ENCODE peak calls at places on chromosome 13, in six cellular contexts. O, F, E, W, H and S are unnamed samples. For H3K9me3, the result is how much of the 10 kb centered on the place peaks cover.

GRCh38 chr13:46721054-46721453 is 75.9 kb downstream of the ESD start:
- DNase-seq in O (peak), F (peak), E (no peak), W (no peak), H (no peak), S (peak)

GRCh38 chr13:112184851-112185371 is 118.0 kb downstream of the SOX1 start:
- DNase-seq in O (no peak), F (no peak), E (no peak), W (no peak), H (no peak), S (no peak)

GRCh38 chr13:19794552-19795143 is 11.9 kb upstream of the PSPC1 start:
- DNase-seq in O (no peak), F (no peak), E (peak), W (no peak), H (peak), S (no peak)

GRCh38 chr13:100443998-100444328 is 144.6 kb downstream of the GGACT start:
- DNase-seq in O (no peak), F (no peak), E (no peak), W (no peak), H (no peak), S (no peak)

GRCh38 chr13:39462456-39462855 is 140.5 kb downstream of the LHFPL6 start:
- DNase-seq in O (no peak), F (no peak), E (no peak), W (no peak), H (no peak), S (peak)

GRCh38 chr13:37149380-37149779 is 43.9 kb upstream of the CSNK1A1L start:
- DNase-seq in O (no peak), F (no peak), E (no peak), W (no peak), H (no peak), S (no peak)

GRCh38 chr13:99661791-99662190 is 160.5 kb downstream of the TM9SF2 start:
- DNase-seq in O (peak), F (no peak), E (peak), W (peak), H (no peak), S (no peak)

GRCh38 chr13:73902296-73902695 is 231.9 kb downstream of the KLF12 start:
- DNase-seq in O (no peak), F (no peak), E (no peak), W (no peak), H (no peak), S (no peak)

GRCh38 chr13:111664060-111664459 is 343.6 kb downstream of the TEX29 start:
- DNase-seq in O (no peak), F (no peak), E (peak), W (peak), H (no peak), S (no peak)

GRCh38 chr13:105135852-105136251 is 1399.6 kb downstream of the EFNB2 start:
- DNase-seq in O (no peak), F (no peak), E (no peak), W (no peak), H (no peak), S (no peak)

GRCh38 chr13:52599853-52600603 is 42.2 kb upstream of the HNRNPA1L2 start:
- DNase-seq in O (no peak), F (peak), E (peak), W (peak), H (no peak), S (no peak)

GRCh38 chr13:20351279-20352022 is 119.3 kb upstream of the GJB6 start:
- DNase-seq in O (no peak), F (peak), E (no peak), W (no peak), H (peak), S (peak)

GRCh38 chr13:33489563-33489962 is 204.0 kb upstream of the STARD13 start:
- DNase-seq in O (no peak), F (no peak), E (no peak), W (no peak), H (no peak), S (no peak)

GRCh38 chr13:106403280-106403679 is 132.2 kb downstream of the EFNB2 start:
- DNase-seq in O (no peak), F (no peak), E (no peak), W (no peak), H (no peak), S (no peak)

GRCh38 chr13:97130201-97130600 is 91.9 kb upstream of the MBNL2 start:
- DNase-seq in O (no peak), F (no peak), E (no peak), W (no peak), H (no peak), S (peak)

GRCh38 chr13:72149701-72150100 is 282.7 kb upstream of the DACH1 start:
- DNase-seq in O (no peak), F (no peak), E (no peak), W (no peak), H (no peak), S (no peak)

GRCh38 chr13:24709186-24709913 is 29.1 kb downstream of the ATP12A start:
- DNase-seq in O (no peak), F (no peak), E (no peak), W (no peak), H (no peak), S (no peak)

GRCh38 chr13:100987993-100988392 is 313.4 kb upstream of the TMTC4 start:
- DNase-seq in O (peak), F (peak), E (peak), W (no peak), H (no peak), S (peak)

DNA sequence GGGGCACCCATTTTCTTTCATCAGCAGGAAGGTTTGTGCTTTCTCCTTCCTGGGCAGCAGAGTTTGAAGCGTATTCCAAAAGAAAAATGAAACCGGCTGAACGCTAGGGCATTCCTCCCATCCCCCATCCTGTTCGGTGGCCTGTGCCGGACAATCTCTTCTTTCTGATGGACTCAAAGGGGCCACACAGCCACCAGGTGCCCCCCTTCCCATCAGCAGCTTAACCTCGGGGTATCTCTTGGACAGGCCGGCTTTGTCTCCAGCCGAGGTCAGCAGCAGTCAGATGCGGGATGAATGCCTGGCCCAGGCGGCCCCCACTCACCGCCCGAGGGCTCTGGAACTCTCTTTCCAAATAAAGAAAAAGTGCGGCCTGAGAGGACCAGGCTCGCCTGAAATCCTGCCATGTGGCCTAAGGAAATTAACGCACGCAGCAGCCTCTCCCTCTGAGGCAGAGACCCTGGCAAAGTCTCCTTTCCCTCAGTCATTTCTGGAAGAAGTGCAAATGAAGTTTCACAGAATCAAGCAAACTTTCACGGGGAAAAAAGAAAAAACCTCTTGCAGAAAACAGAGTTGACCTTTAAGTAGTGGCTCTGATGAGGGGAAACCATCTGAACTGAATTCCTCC is 67.8 kb downstream of the RASA3 start:
- DNase-seq in O (peak), F (peak), E (no peak), W (no peak), H (peak), S (peak)
- H3K9me3 ChIP-seq in O (under half), F (under half), E (under half), W (under half), H (under half), S (under half)

GRCh38 chr13:110477711-110478245 is 83.7 kb downstream of the RAB20 start:
- DNase-seq in O (no peak), F (no peak), E (no peak), W (no peak), H (no peak), S (no peak)

GRCh38 chr13:110480161-110480560 is 81.4 kb downstream of the RAB20 start:
- DNase-seq in O (no peak), F (no peak), E (no peak), W (no peak), H (no peak), S (no peak)

GRCh38 chr13:110479215-110479545 is 82.3 kb downstream of the RAB20 start:
- DNase-seq in O (no peak), F (no peak), E (no peak), W (no peak), H (no peak), S (no peak)

GRCh38 chr13:110479648-110480047 is 81.9 kb downstream of the RAB20 start:
- DNase-seq in O (no peak), F (no peak), E (no peak), W (no peak), H (no peak), S (no peak)

DNA sequence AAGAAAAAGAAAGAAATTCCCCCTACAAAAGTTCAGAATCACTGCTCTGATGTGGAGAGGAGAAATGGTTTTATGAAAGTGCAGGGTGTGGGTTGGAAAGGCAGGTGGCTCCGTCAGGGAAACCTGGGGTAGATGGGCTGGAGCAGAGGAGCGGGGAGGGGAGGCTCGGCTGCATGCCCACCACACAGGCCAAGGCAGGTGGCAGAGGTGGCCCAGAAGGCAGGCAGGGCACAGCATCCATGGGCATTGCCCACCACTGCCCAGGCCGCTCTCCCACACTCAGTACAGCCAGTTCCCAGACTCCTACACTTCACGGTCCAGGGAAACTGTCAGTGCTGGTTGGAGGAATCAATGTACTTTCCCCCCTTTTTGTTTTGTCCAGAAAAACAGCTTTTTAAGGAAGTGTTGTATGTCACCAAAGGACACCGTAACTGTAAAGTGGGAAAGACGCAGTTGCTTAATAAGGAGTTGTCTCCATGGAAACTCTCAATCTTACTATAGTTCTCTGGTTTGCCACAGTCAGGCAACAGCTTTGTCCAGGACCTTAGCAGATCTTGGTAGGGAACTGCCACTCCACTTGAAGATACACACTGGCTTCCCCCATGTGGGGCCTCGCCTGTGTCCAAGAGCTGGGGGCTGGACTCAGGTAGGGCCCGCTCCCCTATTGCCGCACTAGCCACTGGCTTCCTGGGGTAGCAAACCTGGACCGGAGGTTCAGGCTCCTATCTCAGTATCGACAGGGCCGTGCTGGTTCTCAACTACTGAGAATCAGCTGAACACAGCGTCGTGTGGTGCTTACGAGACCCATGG is 82.9 kb downstream of the RAB20 start:
- DNase-seq in O (no peak), F (no peak), E (no peak), W (no peak), H (no peak), S (no peak)
- H4K91ac ChIP-seq in O (no peak), F (no peak), E (peak), W (no peak), H (no peak), S (no peak)

GRCh38 chr13:48707405-48707804 is 53.7 kb downstream of the CYSLTR2 start:
- DNase-seq in O (no peak), F (no peak), E (no peak), W (no peak), H (no peak), S (no peak)

GRCh38 chr13:48710160-48710559 is 56.4 kb downstream of the CYSLTR2 start:
- DNase-seq in O (no peak), F (no peak), E (no peak), W (no peak), H (no peak), S (no peak)

GRCh38 chr13:48709213-48709612 is 55.5 kb downstream of the CYSLTR2 start:
- DNase-seq in O (no peak), F (no peak), E (no peak), W (no peak), H (no peak), S (no peak)

GRCh38 chr13:48712141-48712540 is 58.4 kb downstream of the CYSLTR2 start:
- DNase-seq in O (no peak), F (no peak), E (no peak), W (no peak), H (no peak), S (no peak)

DNA sequence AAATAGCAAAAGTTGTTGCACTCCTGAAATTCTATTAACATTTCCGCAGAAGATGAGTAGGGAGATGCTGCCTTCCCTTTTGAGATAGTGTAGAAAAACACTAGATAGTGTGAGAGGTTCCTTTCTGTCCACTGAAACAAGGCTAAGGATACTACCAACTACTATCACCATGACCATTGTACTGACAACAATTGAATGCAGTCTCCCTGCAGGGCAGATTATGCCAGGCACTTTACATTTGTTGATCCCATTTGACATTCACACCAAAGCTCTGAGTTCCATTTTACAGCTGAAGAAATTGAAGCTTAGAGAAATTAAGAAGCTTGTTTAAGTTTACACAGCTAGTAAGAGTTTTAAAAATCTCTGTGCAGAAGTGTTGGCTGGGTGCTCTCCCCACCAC is 55.0 kb downstream of the CYSLTR2 start:
- DNase-seq in O (no peak), F (no peak), E (no peak), W (no peak), H (no peak), S (no peak)
- H3K9me3 ChIP-seq in O (under half), F (under half), E (under half), W (under half), H (under half), S (under half)

DNA sequence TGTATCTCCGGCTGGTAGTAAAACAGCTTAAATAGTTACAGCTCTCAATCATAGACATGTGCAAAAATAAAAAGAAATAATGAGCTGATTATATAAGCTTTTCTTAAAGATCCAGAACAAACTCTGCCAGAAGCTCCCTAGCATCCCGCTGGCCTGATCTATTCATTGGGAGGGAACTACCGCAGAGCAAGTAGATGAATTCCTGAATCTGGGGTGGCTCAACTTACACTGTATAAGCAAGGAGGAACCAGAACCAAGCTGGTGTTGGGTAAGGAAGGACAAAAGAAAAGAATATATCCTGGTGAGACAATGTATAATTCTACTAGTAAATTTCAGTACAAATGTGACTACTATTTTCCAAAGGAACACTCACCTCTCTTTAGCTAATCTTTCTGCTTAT is 1122.2 kb downstream of the OLFM4 start:
- DNase-seq in O (no peak), F (no peak), E (no peak), W (no peak), H (no peak), S (no peak)
- H4K91ac ChIP-seq in O (no peak), F (no peak), E (no peak), W (no peak), H (no peak), S (no peak)

GRCh38 chr13:26488236-26489028 is 69.1 kb upstream of the WASF3 start:
- DNase-seq in O (no peak), F (no peak), E (no peak), W (no peak), H (no peak), S (no peak)
- H3K9me3 ChIP-seq in O (under half), F (under half), E (under half), W (under half), H (under half), S (under half)

DNA sequence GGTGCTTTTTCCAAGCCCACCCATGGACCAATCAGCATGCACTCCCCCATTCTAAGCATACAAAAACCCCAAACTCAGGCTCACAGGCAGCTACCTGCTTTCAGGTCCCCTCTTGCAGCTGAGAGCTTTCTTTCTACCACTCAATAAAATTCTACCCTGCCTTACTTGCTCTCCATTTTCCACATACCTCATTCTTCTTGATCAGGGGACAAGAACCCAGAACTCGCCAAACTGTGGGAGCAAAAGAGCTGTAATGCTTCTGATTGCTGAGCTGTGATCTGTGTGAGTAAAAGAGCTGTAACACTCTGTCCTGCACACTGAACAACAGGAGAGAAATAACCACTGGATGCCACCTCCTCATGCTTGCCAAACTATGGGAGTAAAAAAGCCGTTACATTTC is 972.1 kb downstream of the SLITRK5 start:
- DNase-seq in O (no peak), F (no peak), E (no peak), W (no peak), H (no peak), S (no peak)
- H4K91ac ChIP-seq in O (no peak), F (no peak), E (no peak), W (no peak), H (no peak), S (no peak)

GRCh38 chr13:113607477-113608245 is 23.1 kb downstream of the TFDP1 start:
- DNase-seq in O (no peak), F (no peak), E (no peak), W (no peak), H (peak), S (no peak)

GRCh38 chr13:113605461-113605860 is 20.9 kb downstream of the TFDP1 start:
- DNase-seq in O (no peak), F (no peak), E (no peak), W (no peak), H (no peak), S (no peak)

GRCh38 chr13:113608246-113608635 is 23.7 kb downstream of the TFDP1 start:
- DNase-seq in O (no peak), F (no peak), E (no peak), W (no peak), H (no peak), S (no peak)

GRCh38 chr13:113605866-113606438 is 21.4 kb downstream of the TFDP1 start:
- DNase-seq in O (no peak), F (no peak), E (no peak), W (no peak), H (no peak), S (no peak)

GRCh38 chr13:113607056-113607455 is 22.5 kb downstream of the TFDP1 start:
- DNase-seq in O (no peak), F (no peak), E (no peak), W (no peak), H (no peak), S (no peak)
- H3K9me3 ChIP-seq in O (under half), F (under half), E (under half), W (under half), H (under half), S (under half)